ENCODE peak calls at places on chromosomes 7 and 10, in eight cellular contexts. S, Z, T, X, N, M, C and R are unnamed samples. For H3K9me3, the result is how much of the 10 kb centered on the place peaks cover.

GRCh38 chr10:8811201-8811600 is 756.7 kb downstream of the GATA3 start:
- DNase-seq in S (no peak), X (no peak), T (no peak), M (no peak), C (no peak), N (no peak), Z (no peak), R (no peak)

GRCh38 chr7:157309990-157310668 is 26.7 kb upstream of the DNAJB6 start:
- DNase-seq in X (no peak), T (no peak), Z (no peak), N (no peak), M (no peak), S (peak), C (peak), R (no peak)

GRCh38 chr10:132571565-132572544 is 34.3 kb downstream of the INPP5A start:
- DNase-seq in S (peak), Z (no peak), N (no peak), M (no peak), C (peak), X (peak), T (no peak), R (peak)

GRCh38 chr7:88075216-88075615 is 141.2 kb downstream of the ADAM22 start:
- DNase-seq in T (no peak), X (no peak), N (no peak), C (no peak), S (no peak), M (no peak), Z (no peak), R (no peak)

GRCh38 chr10:79449181-79450146 is 4.0 kb upstream of the ZCCHC24 start:
- DNase-seq in X (peak), S (peak), N (no peak), T (no peak), C (no peak), Z (no peak), M (no peak), R (no peak)

GRCh38 chr10:374354-374753 is 239.1 kb downstream of the ZMYND11 start:
- DNase-seq in Z (no peak), S (no peak), X (no peak), T (no peak), C (peak), M (no peak), N (no peak), R (no peak)

GRCh38 chr7:400901-401485 is 111.0 kb downstream of the FOXL3 start:
- DNase-seq in T (no peak), Z (no peak), M (peak), N (no peak), C (peak), X (no peak), S (no peak), R (no peak)

GRCh38 chr10:123153486-123154091 is 613 bp upstream of the BUB3 start:
- DNase-seq in Z (no peak), N (no peak), X (no peak), C (no peak), S (no peak), M (no peak), T (no peak), R (no peak)

GRCh38 chr10:76403876-76404275 is 972.5 kb downstream of the LRMDA start:
- DNase-seq in X (no peak), M (no peak), T (no peak), S (no peak), Z (no peak), N (no peak), C (peak), R (no peak)

GRCh38 chr10:52283174-52283573 is 30.9 kb upstream of the DKK1 start:
- DNase-seq in T (no peak), C (no peak), S (no peak), X (no peak), N (no peak), Z (no peak), M (no peak), R (no peak)

GRCh38 chr7:69374036-69374420 is 224.2 kb upstream of the AUTS2 start:
- DNase-seq in M (no peak), Z (no peak), X (no peak), S (no peak), N (no peak), T (no peak), C (no peak), R (no peak)

GRCh38 chr7:1716263-1717094 is 46.4 kb downstream of the ELFN1 start:
- DNase-seq in Z (no peak), S (peak), M (peak), C (peak), T (no peak), X (no peak), N (no peak), R (no peak)

GRCh38 chr7:117041822-117042221 is 88.5 kb downstream of the ST7 start:
- DNase-seq in C (no peak), X (no peak), S (no peak), T (no peak), M (no peak), N (no peak), Z (no peak), R (no peak)

GRCh38 chr10:125159932-125160855 is at the start of gene CTBP2:
- DNase-seq in Z (no peak), N (peak), M (peak), X (peak), S (peak), C (peak), T (no peak), R (no peak)

GRCh38 chr10:78319371-78319770 is 285.7 kb downstream of the RPS24 start:
- DNase-seq in N (no peak), C (no peak), S (no peak), M (no peak), T (no peak), Z (no peak), X (no peak), R (no peak)

GRCh38 chr7:1558181-1558811 is 2.3 kb upstream of the TMEM184A start:
- DNase-seq in S (no peak), M (peak), C (peak), X (no peak), Z (no peak), N (peak), T (no peak), R (no peak)

GRCh38 chr10:124200011-124200410 is 106.6 kb upstream of the CHST15 start:
- DNase-seq in Z (no peak), X (no peak), S (no peak), C (peak), N (no peak), M (no peak), T (no peak), R (no peak)

GRCh38 chr7:97011536-97012292 is 6.4 kb downstream of the DLX6 start:
- DNase-seq in C (no peak), X (no peak), S (no peak), N (no peak), M (no peak), Z (no peak), T (no peak), R (no peak)

GRCh38 chr10:133134411-133135115 is 25.5 kb upstream of the KNDC1 start:
- DNase-seq in N (no peak), M (peak), S (no peak), X (no peak), Z (no peak), T (no peak), C (peak), R (no peak)

GRCh38 chr10:52757777-52758176 is 14.8 kb downstream of the MBL2 start:
- DNase-seq in S (no peak), Z (no peak), C (no peak), X (no peak), T (no peak), M (no peak), N (no peak), R (no peak)

GRCh38 chr10:117420768-117421167 is 45.5 kb upstream of the PDZD8 start:
- DNase-seq in N (no peak), T (no peak), C (no peak), M (no peak), S (no peak), X (no peak), Z (no peak), R (no peak)

GRCh38 chr7:92731327-92732063 is 104.9 kb downstream of the CDK6 start:
- DNase-seq in M (no peak), X (no peak), C (no peak), S (no peak), T (no peak), N (no peak), Z (no peak), R (no peak)

GRCh38 chr10:129942936-129943724 is 20.9 kb downstream of the EBF3 start:
- DNase-seq in M (no peak), Z (no peak), X (no peak), S (no peak), C (peak), T (no peak), N (no peak), R (no peak)

GRCh38 chr7:137441451-137441850 is 97.9 kb upstream of the PTN start:
- DNase-seq in S (no peak), T (no peak), X (no peak), Z (no peak), C (no peak), N (no peak), M (no peak), R (no peak)

GRCh38 chr7:159034988-159035387 is 109.7 kb downstream of the VIPR2 start:
- DNase-seq in M (peak), T (no peak), N (no peak), C (no peak), Z (no peak), S (no peak), X (no peak), R (no peak)

GRCh38 chr7:156827587-156828203 is 65.3 kb downstream of the LMBR1 start:
- DNase-seq in Z (no peak), T (no peak), S (no peak), X (peak), N (no peak), M (no peak), C (no peak), R (no peak)

GRCh38 chr7:90957883-90958282 is 306.4 kb upstream of the FZD1 start:
- DNase-seq in M (no peak), X (no peak), S (no peak), C (no peak), N (no peak), T (no peak), Z (no peak), R (no peak)

GRCh38 chr7:81854518-81854917 is 84.7 kb upstream of the HGF start:
- DNase-seq in T (no peak), N (no peak), Z (no peak), C (no peak), S (no peak), M (no peak), X (no peak), R (no peak)

GRCh38 chr7:151454932-151455530 is 15.1 kb upstream of the CRYGN start:
- DNase-seq in N (no peak), Z (no peak), S (no peak), M (peak), X (no peak), T (no peak), C (no peak), R (no peak)

GRCh38 chr7:37541810-37542443 is 93.3 kb upstream of the ELMO1 start:
- DNase-seq in S (no peak), M (no peak), C (no peak), T (no peak), Z (no peak), X (no peak), N (no peak), R (no peak)

GRCh38 chr10:128463991-128464755 is 337.9 kb upstream of the MKI67 start:
- DNase-seq in T (peak), X (peak), C (peak), Z (no peak), M (no peak), S (no peak), N (no peak), R (peak)

GRCh38 chr7:39271386-39271785 is 293.7 kb downstream of the POU6F2 start:
- DNase-seq in S (peak), T (no peak), N (peak), Z (no peak), C (no peak), X (peak), M (peak), R (no peak)

GRCh38 chr10:25758041-25758457 is 176.0 kb upstream of the MYO3A start:
- DNase-seq in T (no peak), Z (no peak), S (peak), N (no peak), C (no peak), M (no peak), X (peak), R (no peak)

DNA sequence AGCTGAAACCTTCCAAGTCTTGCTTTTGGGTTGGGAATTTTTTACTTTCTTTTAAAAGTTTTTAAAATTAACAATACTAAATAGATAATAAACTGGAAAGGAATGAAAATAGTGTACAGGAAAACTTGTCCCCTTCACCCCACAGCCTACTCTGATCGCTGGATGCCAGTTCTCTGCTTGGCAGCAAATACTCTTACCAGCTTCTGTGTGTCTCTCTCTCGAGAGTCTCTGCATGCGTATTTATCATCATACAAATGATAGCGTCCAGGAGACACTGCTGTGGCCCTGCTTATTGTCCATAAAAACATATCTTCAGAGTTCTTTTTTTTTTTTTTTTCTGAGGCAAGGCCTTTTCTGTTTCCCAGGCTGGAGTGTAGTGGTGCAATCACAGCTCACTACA is 101.5 kb downstream of the CCNY start:
- DNase-seq in Z (no peak), N (no peak), M (no peak), T (no peak), X (no peak), S (no peak), C (no peak), R (no peak)
- H3K9me3 ChIP-seq in Z (under half), N (under half), M (under half), T (under half), X (under half), S (under half), C (under half), R (under half)

DNA sequence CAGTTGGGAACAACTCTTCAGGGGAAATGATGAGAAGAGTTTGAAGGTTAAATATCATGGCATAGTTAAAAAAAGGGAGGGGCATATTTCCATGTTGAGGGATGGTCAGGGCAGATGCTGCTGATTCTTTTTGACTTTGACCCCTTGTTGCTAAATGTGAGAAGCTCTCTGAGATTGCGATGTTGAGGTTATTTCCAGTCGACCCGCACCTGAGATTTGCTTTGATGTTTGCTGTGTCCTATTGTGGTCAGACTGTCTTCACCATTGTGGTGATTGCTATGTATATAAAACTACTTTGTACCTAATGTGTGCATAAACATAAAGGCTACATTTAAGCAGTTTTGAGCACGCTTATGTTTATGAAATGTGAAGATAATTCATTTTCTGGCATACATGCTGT is 90.9 kb downstream of the BBS9 start:
- DNase-seq in Z (no peak), X (no peak), N (no peak), T (no peak), C (no peak), S (no peak), M (no peak), R (no peak)
- TF ChIP-seq CTCF in Z (no peak), X (no peak), N (no peak), T (no peak), C (no peak), S (no peak), M (no peak), R (no peak)

GRCh38 chr7:80705164-80705781 is 66.8 kb downstream of the CD36 start:
- DNase-seq in C (no peak), Z (no peak), X (no peak), T (no peak), S (no peak), M (no peak), N (no peak), R (no peak)

GRCh38 chr7:80699656-80700318 is 61.3 kb downstream of the CD36 start:
- DNase-seq in M (no peak), T (no peak), C (peak), N (no peak), Z (no peak), S (no peak), X (no peak), R (no peak)

GRCh38 chr7:80707318-80707717 is 68.9 kb downstream of the CD36 start:
- DNase-seq in M (no peak), C (no peak), T (no peak), X (no peak), Z (no peak), N (no peak), S (no peak), R (no peak)

GRCh38 chr7:80699030-80699638 is 60.7 kb downstream of the CD36 start:
- DNase-seq in C (no peak), S (no peak), M (no peak), N (no peak), X (peak), Z (no peak), T (no peak), R (no peak)

DNA sequence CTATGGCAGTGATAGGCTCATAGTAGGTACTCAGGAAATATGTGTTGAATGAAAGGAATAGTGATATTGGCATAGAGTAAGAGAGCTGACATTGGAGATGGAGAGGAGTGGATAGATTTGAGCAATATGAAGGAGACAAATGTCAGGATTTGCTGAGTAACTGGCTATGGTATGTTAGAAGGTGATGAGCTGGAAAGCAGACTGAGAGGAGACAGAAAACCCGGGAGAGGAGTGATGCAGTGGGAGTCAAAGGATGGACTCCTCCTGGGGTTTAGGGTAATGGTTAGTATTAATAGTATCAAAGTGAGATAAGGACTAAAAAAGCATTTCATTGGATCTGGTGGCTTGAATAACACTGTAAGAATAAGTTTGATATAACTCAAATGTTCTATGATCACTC is 64.8 kb downstream of the CD36 start:
- DNase-seq in T (no peak), C (no peak), Z (no peak), S (no peak), N (no peak), M (no peak), X (no peak), R (no peak)
- H3K9me3 ChIP-seq in T (under half), C (under half), Z (under half), S (under half), N (under half), M (under half), X (under half), R (under half)

GRCh38 chr7:42831953-42832522 is 79.8 kb downstream of the C7orf25 start:
- DNase-seq in N (no peak), M (no peak), T (no peak), S (no peak), C (no peak), Z (no peak), X (no peak), R (no peak)
- TF ChIP-seq CTCF in N (no peak), M (no peak), T (no peak), S (peak), C (no peak), Z (no peak), X (no peak), R (no peak)

GRCh38 chr10:37826806-37827205 is 30.6 kb downstream of the ZNF248 start:
- DNase-seq in C (no peak), S (no peak), N (no peak), Z (no peak), M (no peak), T (no peak), X (no peak), R (no peak)
- H3K9me3 ChIP-seq in C (under half), S (under half), N (half or more), Z (half or more), M (under half), T (under half), X (under half), R (half or more)

GRCh38 chr10:114387784-114388183 is 16.5 kb downstream of the AFAP1L2 start:
- DNase-seq in C (no peak), X (peak), S (no peak), T (no peak), Z (no peak), M (no peak), N (no peak), R (no peak)
- TF ChIP-seq CTCF in C (no peak), X (peak), S (no peak), T (no peak), Z (no peak), M (no peak), N (no peak), R (no peak)

GRCh38 chr10:54139819-54140428 is 661.1 kb downstream of the PCDH15 start:
- DNase-seq in S (no peak), C (no peak), M (no peak), X (no peak), T (no peak), N (no peak), Z (no peak), R (no peak)
- H3K9me3 ChIP-seq in S (under half), C (under half), M (under half), X (under half), T (under half), N (under half), Z (under half), R (under half)

GRCh38 chr7:42069625-42070024 is 167.4 kb downstream of the GLI3 start:
- DNase-seq in X (no peak), T (no peak), N (no peak), Z (no peak), S (no peak), C (no peak), M (no peak), R (no peak)

GRCh38 chr7:42068554-42069280 is 168.3 kb downstream of the GLI3 start:
- DNase-seq in Z (no peak), X (peak), N (no peak), S (no peak), M (no peak), C (no peak), T (no peak), R (no peak)

GRCh38 chr7:42070068-42070467 is 166.9 kb downstream of the GLI3 start:
- DNase-seq in X (no peak), N (no peak), M (no peak), Z (no peak), C (no peak), S (no peak), T (no peak), R (no peak)

GRCh38 chr7:42074079-42074478 is 162.9 kb downstream of the GLI3 start:
- DNase-seq in S (no peak), M (no peak), X (no peak), C (no peak), N (no peak), Z (no peak), T (no peak), R (no peak)

DNA sequence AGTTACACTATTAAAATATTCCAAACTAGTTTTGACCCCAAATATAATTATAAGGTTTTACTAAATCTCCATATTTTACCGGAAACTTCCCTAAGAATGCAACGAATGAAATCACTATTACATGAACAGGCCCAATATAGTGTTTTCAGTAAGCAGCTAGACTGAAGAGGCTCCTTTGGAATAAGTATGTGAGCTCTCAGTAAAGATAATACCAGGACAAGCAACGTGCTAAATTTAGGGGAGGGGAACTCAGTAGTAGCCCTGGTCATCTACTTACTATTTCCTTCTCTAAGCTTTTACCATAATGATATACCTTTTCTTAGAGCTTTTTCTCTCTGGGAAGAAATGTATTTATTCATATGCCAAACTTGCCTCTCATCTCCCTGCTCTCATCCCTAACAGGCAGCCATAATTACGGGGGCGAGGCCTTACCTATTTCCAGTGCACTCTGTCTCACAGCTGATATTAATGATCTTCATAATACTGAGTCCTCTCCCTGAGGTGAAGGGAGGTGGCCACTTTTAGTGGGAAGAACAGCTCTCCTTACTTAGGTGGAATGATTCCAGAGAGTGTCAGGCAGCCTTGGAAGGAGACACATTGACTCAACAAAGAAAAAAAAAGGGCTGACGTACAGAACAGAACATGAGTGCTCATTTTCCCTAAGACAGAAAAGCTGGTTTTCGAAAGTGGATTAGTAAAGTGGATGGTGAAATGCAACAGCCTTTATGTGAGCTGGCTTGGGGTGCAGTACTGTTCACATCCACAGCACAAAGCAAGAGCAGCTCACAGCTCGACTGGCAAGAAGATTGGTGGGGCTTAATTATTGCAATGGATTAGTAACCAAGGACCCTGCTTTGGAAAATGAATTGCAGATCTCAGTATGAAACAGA is 165.4 kb downstream of the GLI3 start:
- DNase-seq in M (no peak), S (no peak), N (no peak), C (peak), T (no peak), Z (no peak), X (peak), R (no peak)
- TF ChIP-seq CTCF in M (no peak), S (no peak), N (no peak), C (peak), T (no peak), Z (peak), X (peak), R (no peak)